ENCODE peak calls at places on chromosomes 13 and 19, in five cellular contexts. One of them, this sample, is unnamed.

GRCh38 chr13:63048648-63049047 is 1633.0 kb upstream of the PCDH20 start:
- DNase-seq in amniotic epithelial cell: no peak
- DNase-seq in esophagus squamous epithelium: no peak
- DNase-seq in PC-3: peak; percentile 12
- DNase-seq in A172: no peak
- DNase-seq in this sample: peak; percentile 6

GRCh38 chr19:18439025-18439909 is 1.3 kb upstream of the ISYNA1 start:
- DNase-seq in esophagus squamous epithelium: no peak
- DNase-seq in A172: no peak
- DNase-seq in amniotic epithelial cell: peak; percentile 88
- DNase-seq in PC-3: peak; percentile 50
- DNase-seq in this sample: peak; percentile 54

GRCh38 chr13:32940601-32941000 is 75.6 kb upstream of the KL start:
- DNase-seq in esophagus squamous epithelium: no peak
- DNase-seq in amniotic epithelial cell: peak; percentile 50
- DNase-seq in A172: no peak
- DNase-seq in PC-3: no peak
- DNase-seq in this sample: peak; percentile 9

GRCh38 chr13:102097708-102098107 is 304.1 kb downstream of the FGF14 start:
- DNase-seq in PC-3: no peak
- DNase-seq in A172: no peak
- DNase-seq in amniotic epithelial cell: no peak
- DNase-seq in esophagus squamous epithelium: no peak
- DNase-seq in this sample: no peak

GRCh38 chr19:42634409-42635232 is 39.9 kb upstream of the CEACAM8 start:
- DNase-seq in PC-3: peak; percentile 65
- DNase-seq in esophagus squamous epithelium: no peak
- DNase-seq in A172: peak; percentile 56
- DNase-seq in amniotic epithelial cell: peak; percentile 14
- DNase-seq in this sample: peak; percentile 14

GRCh38 chr19:33641956-33642498 is 20.3 kb downstream of the CHST8 start:
- DNase-seq in PC-3: no peak
- DNase-seq in A172: no peak
- DNase-seq in amniotic epithelial cell: no peak
- DNase-seq in esophagus squamous epithelium: no peak
- DNase-seq in this sample: no peak

GRCh38 chr19:45179063-45179847 is 671 bp downstream of the BLOC1S3 start:
- DNase-seq in PC-3: peak; percentile 30
- DNase-seq in amniotic epithelial cell: no peak
- DNase-seq in A172: no peak
- DNase-seq in esophagus squamous epithelium: no peak
- DNase-seq in this sample: no peak

GRCh38 chr13:70889163-70889562 is 780.9 kb upstream of the KLHL1 start:
- DNase-seq in PC-3: peak; percentile 4
- DNase-seq in amniotic epithelial cell: no peak
- DNase-seq in esophagus squamous epithelium: no peak
- DNase-seq in A172: no peak
- DNase-seq in this sample: no peak

GRCh38 chr19:9674669-9675357 is at the start of gene ZNF562:
- DNase-seq in PC-3: peak; percentile 83
- DNase-seq in amniotic epithelial cell: peak; percentile 88
- DNase-seq in esophagus squamous epithelium: peak; percentile 24
- DNase-seq in A172: peak; percentile 89
- DNase-seq in this sample: peak; percentile 86

GRCh38 chr19:31350693-31351211 is 1.5 kb upstream of the TSHZ3 start:
- DNase-seq in esophagus squamous epithelium: no peak
- DNase-seq in amniotic epithelial cell: peak; percentile 46
- DNase-seq in PC-3: peak; percentile 22
- DNase-seq in A172: no peak
- DNase-seq in this sample: peak; percentile 27

GRCh38 chr13:113187263-113187669 is 21.2 kb downstream of the PCID2 start:
- DNase-seq in PC-3: peak; percentile 98
- DNase-seq in A172: peak; percentile 100
- DNase-seq in amniotic epithelial cell: peak; percentile 97
- DNase-seq in esophagus squamous epithelium: peak; percentile 15
- DNase-seq in this sample: peak; percentile 96

GRCh38 chr13:26721251-26721939 is 39.2 kb downstream of the GPR12 start:
- DNase-seq in PC-3: no peak
- DNase-seq in amniotic epithelial cell: no peak
- DNase-seq in esophagus squamous epithelium: no peak
- DNase-seq in A172: no peak
- DNase-seq in this sample: no peak

GRCh38 chr13:110361365-110361911 is 54.4 kb downstream of the COL4A2 start:
- DNase-seq in amniotic epithelial cell: peak; percentile 81
- DNase-seq in esophagus squamous epithelium: no peak
- DNase-seq in A172: peak; percentile 75
- DNase-seq in PC-3: no peak
- DNase-seq in this sample: no peak

GRCh38 chr19:5445071-5445470 is 10.1 kb upstream of the ZNRF4 start:
- DNase-seq in amniotic epithelial cell: no peak
- DNase-seq in PC-3: no peak
- DNase-seq in A172: no peak
- DNase-seq in esophagus squamous epithelium: no peak
- DNase-seq in this sample: no peak

GRCh38 chr19:44282846-44283245 is 22.0 kb downstream of the ZNF235 start:
- DNase-seq in esophagus squamous epithelium: no peak
- DNase-seq in A172: peak; percentile 37
- DNase-seq in amniotic epithelial cell: peak; percentile 15
- DNase-seq in PC-3: peak; percentile 59
- DNase-seq in this sample: no peak

GRCh38 chr13:79779761-79780160 is 298.8 kb downstream of the NDFIP2 start:
- DNase-seq in PC-3: peak; percentile 37
- DNase-seq in A172: no peak
- DNase-seq in esophagus squamous epithelium: no peak
- DNase-seq in amniotic epithelial cell: peak; percentile 97
- DNase-seq in this sample: no peak

GRCh38 chr19:37817180-37817911 is 38.0 kb upstream of the ZNF573 start:
- DNase-seq in esophagus squamous epithelium: no peak
- DNase-seq in A172: no peak
- DNase-seq in amniotic epithelial cell: no peak
- DNase-seq in PC-3: no peak
- DNase-seq in this sample: peak; percentile 50